ENCODE peak calls at places on chromosome 12, in six cellular contexts. One of them, this sample, is unnamed.

GRCh38 chr12:101414533-101415119 is 7.1 kb upstream of the ARL1 start:
- DNase-seq in ascending aorta: no peak
- DNase-seq in CD8-positive, alpha-beta T cell: no peak
- DNase-seq in BJ: no peak
- DNase-seq in psoas muscle: no peak
- DNase-seq in cardiac muscle cell: peak; percentile 60
- DNase-seq in this sample: peak; percentile 2

GRCh38 chr12:52601671-52602070 is 408 bp upstream of the KRT72 start:
- DNase-seq in ascending aorta: no peak
- DNase-seq in CD8-positive, alpha-beta T cell: no peak
- DNase-seq in BJ: no peak
- DNase-seq in psoas muscle: no peak
- DNase-seq in cardiac muscle cell: no peak
- DNase-seq in this sample: no peak

GRCh38 chr12:29990971-29991370 is 207.2 kb upstream of the TMTC1 start:
- DNase-seq in ascending aorta: no peak
- DNase-seq in CD8-positive, alpha-beta T cell: no peak
- DNase-seq in BJ: no peak
- DNase-seq in psoas muscle: no peak
- DNase-seq in cardiac muscle cell: no peak
- DNase-seq in this sample: no peak

GRCh38 chr12:97151481-97151880 is 244.4 kb downstream of the NEDD1 start:
- DNase-seq in ascending aorta: no peak
- DNase-seq in CD8-positive, alpha-beta T cell: no peak
- DNase-seq in BJ: no peak
- DNase-seq in psoas muscle: no peak
- DNase-seq in cardiac muscle cell: no peak
- DNase-seq in this sample: no peak

GRCh38 chr12:124916370-124917134 is 2.1 kb upstream of the UBC start:
- DNase-seq in ascending aorta: peak; percentile 92
- DNase-seq in CD8-positive, alpha-beta T cell: no peak
- DNase-seq in BJ: peak; percentile 81
- DNase-seq in psoas muscle: peak; percentile 83
- DNase-seq in cardiac muscle cell: no peak
- DNase-seq in this sample: no peak

GRCh38 chr12:130633771-130634170 is 82.3 kb downstream of the RIMBP2 start:
- DNase-seq in ascending aorta: peak; percentile 35
- DNase-seq in CD8-positive, alpha-beta T cell: no peak
- DNase-seq in BJ: no peak
- DNase-seq in psoas muscle: no peak
- DNase-seq in cardiac muscle cell: peak; percentile 47
- DNase-seq in this sample: no peak

GRCh38 chr12:12266873-12267634 is at the start of gene LRP6:
- DNase-seq in ascending aorta: peak; percentile 92
- DNase-seq in CD8-positive, alpha-beta T cell: peak; percentile 58
- DNase-seq in BJ: no peak
- DNase-seq in psoas muscle: peak; percentile 95
- DNase-seq in cardiac muscle cell: peak; percentile 97
- DNase-seq in this sample: peak; percentile 97

GRCh38 chr12:54017027-54017788 is 8.4 kb downstream of the HOXC8 start:
- DNase-seq in ascending aorta: no peak
- DNase-seq in CD8-positive, alpha-beta T cell: no peak
- DNase-seq in BJ: no peak
- DNase-seq in psoas muscle: peak; percentile 86
- DNase-seq in cardiac muscle cell: no peak
- DNase-seq in this sample: no peak

GRCh38 chr12:102948941-102949352 is 8.5 kb upstream of the ASCL1 start:
- DNase-seq in ascending aorta: no peak
- DNase-seq in CD8-positive, alpha-beta T cell: peak; percentile 35
- DNase-seq in BJ: no peak
- DNase-seq in psoas muscle: no peak
- DNase-seq in cardiac muscle cell: peak; percentile 59
- DNase-seq in this sample: no peak

GRCh38 chr12:119235352-119235751 is 56.6 kb downstream of the HSPB8 start:
- DNase-seq in ascending aorta: no peak
- DNase-seq in CD8-positive, alpha-beta T cell: no peak
- DNase-seq in BJ: no peak
- DNase-seq in psoas muscle: no peak
- DNase-seq in cardiac muscle cell: peak; percentile 32
- DNase-seq in this sample: no peak

GRCh38 chr12:53036802-53037201 is 13.1 kb upstream of the TNS2 start:
- DNase-seq in ascending aorta: no peak
- DNase-seq in CD8-positive, alpha-beta T cell: no peak
- DNase-seq in BJ: no peak
- DNase-seq in psoas muscle: no peak
- DNase-seq in cardiac muscle cell: no peak
- DNase-seq in this sample: no peak

GRCh38 chr12:109734219-109735000 is 20.8 kb downstream of the FAM222A start:
- DNase-seq in ascending aorta: peak; percentile 53
- DNase-seq in CD8-positive, alpha-beta T cell: no peak
- DNase-seq in BJ: no peak
- DNase-seq in psoas muscle: peak; percentile 39
- DNase-seq in cardiac muscle cell: no peak
- DNase-seq in this sample: no peak

GRCh38 chr12:113959096-113959495 is 7.0 kb downstream of the RBM19 start:
- DNase-seq in ascending aorta: no peak
- DNase-seq in CD8-positive, alpha-beta T cell: no peak
- DNase-seq in BJ: no peak
- DNase-seq in psoas muscle: no peak
- DNase-seq in cardiac muscle cell: no peak
- DNase-seq in this sample: no peak

GRCh38 chr12:27162229-27162537 is 79.8 kb upstream of the C12orf71 start:
- DNase-seq in ascending aorta: no peak
- DNase-seq in CD8-positive, alpha-beta T cell: no peak
- DNase-seq in BJ: no peak
- DNase-seq in psoas muscle: no peak
- DNase-seq in cardiac muscle cell: no peak
- DNase-seq in this sample: no peak

GRCh38 chr12:21666722-21667121 is 9.1 kb upstream of the LDHB start:
- DNase-seq in ascending aorta: no peak
- DNase-seq in CD8-positive, alpha-beta T cell: no peak
- DNase-seq in BJ: no peak
- DNase-seq in psoas muscle: no peak
- DNase-seq in cardiac muscle cell: no peak
- DNase-seq in this sample: no peak

GRCh38 chr12:7131502-7131866 is 1.3 kb downstream of the CLSTN3 start:
- DNase-seq in ascending aorta: no peak
- DNase-seq in CD8-positive, alpha-beta T cell: no peak
- DNase-seq in BJ: no peak
- DNase-seq in psoas muscle: no peak
- DNase-seq in cardiac muscle cell: no peak
- DNase-seq in this sample: no peak

GRCh38 chr12:11801643-11802042 is 152.2 kb downstream of the ETV6 start:
- DNase-seq in ascending aorta: no peak
- DNase-seq in CD8-positive, alpha-beta T cell: no peak
- DNase-seq in BJ: no peak
- DNase-seq in psoas muscle: no peak
- DNase-seq in cardiac muscle cell: no peak
- DNase-seq in this sample: no peak

GRCh38 chr12:131452444-131452860 is 258.4 kb upstream of the SFSWAP start:
- DNase-seq in ascending aorta: peak; percentile 30
- DNase-seq in CD8-positive, alpha-beta T cell: no peak
- DNase-seq in BJ: no peak
- DNase-seq in psoas muscle: no peak
- DNase-seq in cardiac muscle cell: peak; percentile 48
- DNase-seq in this sample: peak; percentile 39

DNA sequence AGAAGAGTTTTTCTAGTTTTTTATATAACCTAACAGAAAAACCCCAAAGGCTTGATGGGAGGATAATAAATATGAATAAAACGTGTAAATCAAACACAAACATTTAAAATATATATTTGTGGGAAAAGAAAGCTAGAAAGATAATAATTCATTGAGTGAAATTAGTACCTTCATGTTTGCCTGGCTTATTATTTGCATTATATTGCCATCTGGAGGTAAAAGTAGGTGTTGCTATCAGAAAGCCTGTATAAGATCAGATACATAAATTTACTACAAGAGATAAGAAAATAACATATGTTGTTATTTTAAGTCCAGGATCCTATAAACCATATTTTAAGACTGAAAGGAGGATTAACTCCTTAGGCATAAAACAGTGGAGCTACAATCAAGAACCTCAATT is 77.7 kb downstream of the NTS start:
- DNase-seq in ascending aorta: no peak
- DNase-seq in CD8-positive, alpha-beta T cell: no peak
- DNase-seq in BJ: no peak
- DNase-seq in psoas muscle: no peak
- DNase-seq in cardiac muscle cell: no peak
- DNase-seq in this sample: no peak
- TF ChIP-seq CTCF in ascending aorta: no peak
- TF ChIP-seq CTCF in CD8-positive, alpha-beta T cell: no peak
- TF ChIP-seq CTCF in BJ: no peak
- TF ChIP-seq CTCF in psoas muscle: no peak
- TF ChIP-seq CTCF in cardiac muscle cell: peak; percentile 43
- TF ChIP-seq CTCF in this sample: no peak

DNA sequence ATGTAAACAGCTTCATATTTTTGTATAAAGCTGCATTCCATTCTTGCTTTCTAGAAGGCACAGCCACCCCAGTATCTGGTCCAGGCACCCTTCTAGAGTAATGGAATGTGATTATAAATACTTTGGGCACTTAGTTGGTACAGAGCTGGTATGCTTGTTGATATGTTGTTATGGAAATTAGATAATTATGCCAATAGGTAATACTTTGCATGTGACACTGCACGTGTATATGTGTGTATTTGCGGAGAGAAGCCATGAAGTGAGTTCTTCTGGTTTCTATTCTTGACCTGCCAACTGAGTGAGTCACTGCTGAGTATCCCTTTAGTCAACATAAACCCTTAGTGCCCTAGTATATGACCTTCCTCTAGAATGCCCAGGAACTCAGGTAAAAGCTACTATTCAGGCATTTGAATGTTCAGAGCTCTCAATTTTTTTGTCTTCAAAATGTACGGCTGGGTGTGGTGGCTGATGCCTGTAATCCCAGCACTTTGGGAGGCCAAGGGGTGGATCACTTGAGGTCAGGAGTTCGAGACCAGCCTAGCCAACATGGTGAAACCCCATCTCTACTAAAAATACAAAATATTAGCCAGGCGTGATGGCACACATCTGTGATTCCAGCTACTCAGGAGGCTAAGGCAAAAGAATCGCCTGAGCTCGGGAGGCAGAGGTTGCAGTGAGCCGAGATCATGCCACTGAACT is 6.2 kb upstream of the TCP11L2 start:
- DNase-seq in ascending aorta: no peak
- DNase-seq in CD8-positive, alpha-beta T cell: no peak
- DNase-seq in BJ: no peak
- DNase-seq in psoas muscle: no peak
- DNase-seq in cardiac muscle cell: no peak
- DNase-seq in this sample: no peak
- H3K4me3 ChIP-seq in ascending aorta: no peak overlapping the region
- H3K4me3 ChIP-seq in CD8-positive, alpha-beta T cell: no peak overlapping the region
- H3K4me3 ChIP-seq in BJ: no peak overlapping the region
- H3K4me3 ChIP-seq in psoas muscle: no peak overlapping the region
- H3K4me3 ChIP-seq in cardiac muscle cell: no peak overlapping the region
- H3K4me3 ChIP-seq in this sample: no peak overlapping the region

DNA sequence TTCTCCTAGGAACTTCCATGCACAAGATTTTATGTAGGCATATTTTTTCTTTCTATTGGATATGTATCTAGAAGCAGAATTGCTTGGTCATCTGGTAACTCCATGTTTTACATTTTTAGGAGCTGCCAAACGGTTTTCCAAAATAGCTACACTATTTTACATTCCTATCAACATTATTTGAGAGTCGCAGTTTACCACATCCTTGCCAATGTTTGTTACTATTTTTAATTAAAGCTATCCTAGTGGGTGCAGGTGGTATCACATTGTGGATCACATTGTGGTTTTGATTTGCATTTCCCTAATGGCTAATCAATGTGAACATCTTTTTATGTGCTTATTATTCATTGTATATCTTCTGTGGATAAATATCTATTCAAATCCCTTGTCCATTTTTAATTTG is 48.8 kb downstream of the RERG start:
- DNase-seq in ascending aorta: no peak
- DNase-seq in CD8-positive, alpha-beta T cell: no peak
- DNase-seq in BJ: no peak
- DNase-seq in psoas muscle: no peak
- DNase-seq in cardiac muscle cell: no peak
- DNase-seq in this sample: no peak
- TF ChIP-seq CTCF in ascending aorta: no peak
- TF ChIP-seq CTCF in CD8-positive, alpha-beta T cell: no peak
- TF ChIP-seq CTCF in BJ: no peak
- TF ChIP-seq CTCF in psoas muscle: no peak
- TF ChIP-seq CTCF in cardiac muscle cell: no peak
- TF ChIP-seq CTCF in this sample: no peak

GRCh38 chr12:44509471-44509870 is 366.6 kb downstream of the NELL2 start:
- DNase-seq in ascending aorta: no peak
- DNase-seq in CD8-positive, alpha-beta T cell: no peak
- DNase-seq in BJ: peak; percentile 18
- DNase-seq in psoas muscle: no peak
- DNase-seq in cardiac muscle cell: no peak
- DNase-seq in this sample: no peak
- H3K4me3 ChIP-seq in ascending aorta: no peak overlapping the region
- H3K4me3 ChIP-seq in CD8-positive, alpha-beta T cell: no peak overlapping the region
- H3K4me3 ChIP-seq in BJ: no peak overlapping the region
- H3K4me3 ChIP-seq in psoas muscle: no peak overlapping the region
- H3K4me3 ChIP-seq in cardiac muscle cell: no peak overlapping the region
- H3K4me3 ChIP-seq in this sample: no peak overlapping the region

DNA sequence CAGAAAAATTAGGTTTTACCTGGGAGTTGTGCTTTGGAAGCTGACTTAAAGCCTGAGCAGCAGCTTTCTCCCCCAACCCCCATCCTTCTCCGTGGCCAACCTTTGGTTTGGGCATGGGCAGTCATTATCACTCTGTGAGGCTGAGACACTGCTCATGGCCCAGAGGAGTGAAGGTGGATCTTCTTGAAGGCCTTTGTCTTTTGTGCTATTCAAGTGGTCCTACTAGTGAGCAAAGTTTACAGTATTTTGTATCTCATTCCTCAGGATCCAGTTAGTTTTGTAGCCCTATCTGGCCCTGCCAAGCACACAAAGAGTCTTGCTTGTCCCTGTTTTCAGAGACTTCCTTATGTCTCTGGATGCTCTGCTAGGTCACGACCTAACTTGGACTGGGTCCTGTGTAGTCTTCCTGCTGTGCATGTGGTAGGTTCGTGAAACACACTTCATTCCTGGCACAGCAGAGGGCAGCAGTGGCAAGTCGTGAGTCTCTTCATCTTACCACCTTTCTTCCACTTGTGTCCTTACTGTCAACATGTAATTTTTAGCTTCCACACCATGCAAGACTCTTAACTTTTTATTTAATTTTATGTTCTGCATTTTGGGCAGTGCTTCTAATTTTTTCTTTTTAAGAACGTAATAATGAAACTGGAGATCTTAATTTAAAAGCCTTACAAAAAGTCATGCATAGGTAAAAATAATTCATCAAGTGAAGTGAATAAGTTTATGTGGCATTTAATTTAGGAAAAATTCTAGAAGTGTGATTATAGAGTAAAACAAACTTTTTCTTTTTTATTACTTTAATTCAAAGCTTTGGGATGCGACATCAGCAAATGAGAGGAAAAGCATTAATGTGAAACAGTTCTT is 53.7 kb downstream of the APAF1 start:
- DNase-seq in ascending aorta: peak; percentile 73
- DNase-seq in CD8-positive, alpha-beta T cell: peak; percentile 9
- DNase-seq in BJ: peak; percentile 6
- DNase-seq in psoas muscle: peak; percentile 54
- DNase-seq in cardiac muscle cell: peak; percentile 71
- DNase-seq in this sample: no peak
- TF ChIP-seq CTCF in ascending aorta: peak; percentile 30
- TF ChIP-seq CTCF in CD8-positive, alpha-beta T cell: peak; percentile 41
- TF ChIP-seq CTCF in BJ: peak; percentile 74
- TF ChIP-seq CTCF in psoas muscle: peak; percentile 50
- TF ChIP-seq CTCF in cardiac muscle cell: peak; percentile 72
- TF ChIP-seq CTCF in this sample: peak; percentile 50

GRCh38 chr12:89636054-89636775 is 72.4 kb downstream of the ATP2B1 start:
- DNase-seq in ascending aorta: no peak
- DNase-seq in CD8-positive, alpha-beta T cell: no peak
- DNase-seq in BJ: peak; percentile 15
- DNase-seq in psoas muscle: no peak
- DNase-seq in cardiac muscle cell: no peak
- DNase-seq in this sample: no peak
- H3K4me3 ChIP-seq in ascending aorta: no peak overlapping the region
- H3K4me3 ChIP-seq in CD8-positive, alpha-beta T cell: no peak overlapping the region
- H3K4me3 ChIP-seq in BJ: no peak overlapping the region
- H3K4me3 ChIP-seq in psoas muscle: no peak overlapping the region
- H3K4me3 ChIP-seq in cardiac muscle cell: no peak overlapping the region
- H3K4me3 ChIP-seq in this sample: no peak overlapping the region